ENCODE peak calls at places on chromosomes 16 and 17, in six cellular contexts. F, E, Z, W, T and K are unnamed samples.

GRCh38 chr17:46061435-46061834 is 62.4 kb downstream of the STH start:
- DNase-seq in F (no peak), E (no peak), Z (no peak), W (no peak), T (no peak), K (no peak)

GRCh38 chr17:45261577-45262515 is at the start of gene SPATA32:
- DNase-seq in F (peak; percentile 83), E (peak; percentile 70), Z (peak; percentile 19), W (peak; percentile 29), T (no peak), K (peak; percentile 67)

GRCh38 chr17:81236784-81237183 is 2.1 kb downstream of the TEPSIN start:
- DNase-seq in F (no peak), E (no peak), Z (no peak), W (no peak), T (no peak), K (no peak)

GRCh38 chr16:87068316-87068715 is 248.9 kb downstream of the C16orf95 start:
- DNase-seq in F (peak; percentile 45), E (no peak), Z (peak; percentile 79), W (no peak), T (no peak), K (no peak)

GRCh38 chr17:80694992-80695912 is 150.6 kb downstream of the RPTOR start:
- DNase-seq in F (no peak), E (peak; percentile 85), Z (peak; percentile 18), W (no peak), T (no peak), K (no peak)

GRCh38 chr16:56643080-56643778 is 4.8 kb downstream of the MT1A start:
- DNase-seq in F (peak; percentile 59), E (peak; percentile 79), Z (peak; percentile 51), W (no peak), T (peak; percentile 79), K (peak; percentile 57)

GRCh38 chr17:81484195-81484979 is 28.2 kb downstream of the ACTG1 start:
- DNase-seq in F (peak; percentile 96), E (peak; percentile 94), Z (peak; percentile 69), W (peak; percentile 71), T (peak; percentile 90), K (peak; percentile 91)

GRCh38 chr17:49687878-49688491 is 10.1 kb upstream of the SPOP start:
- DNase-seq in F (no peak), E (no peak), Z (peak; percentile 47), W (peak; percentile 61), T (no peak), K (peak; percentile 53)

GRCh38 chr16:85089485-85089884 is 22.8 kb downstream of the CIBAR2 start:
- DNase-seq in F (no peak), E (no peak), Z (peak; percentile 26), W (no peak), T (no peak), K (no peak)

GRCh38 chr17:70829876-70830275 is 660.5 kb downstream of the KCNJ2 start:
- DNase-seq in F (no peak), E (no peak), Z (peak; percentile 54), W (peak; percentile 31), T (no peak), K (no peak)

GRCh38 chr16:49701867-49702494 is 153.9 kb downstream of the ZNF423 start:
- DNase-seq in F (peak; percentile 90), E (peak; percentile 66), Z (peak; percentile 43), W (no peak), T (no peak), K (no peak)

GRCh38 chr16:78984324-78984723 is 616.2 kb downstream of the MAF start:
- DNase-seq in F (no peak), E (no peak), Z (no peak), W (no peak), T (no peak), K (no peak)

GRCh38 chr16:82260212-82260795 is 90.3 kb upstream of the MPHOSPH6 start:
- DNase-seq in F (no peak), E (no peak), Z (no peak), W (no peak), T (no peak), K (peak; percentile 6)

GRCh38 chr16:49635009-49635350 is 220.9 kb downstream of the ZNF423 start:
- DNase-seq in F (no peak), E (no peak), Z (no peak), W (no peak), T (no peak), K (peak; percentile 81)

GRCh38 chr17:76855105-76855504 is 13.1 kb upstream of the MGAT5B start:
- DNase-seq in F (no peak), E (no peak), Z (no peak), W (no peak), T (no peak), K (no peak)

GRCh38 chr17:31531336-31532160 is 140.1 kb downstream of the RAB11FIP4 start:
- DNase-seq in F (no peak), E (no peak), Z (no peak), W (no peak), T (no peak), K (no peak)

GRCh38 chr17:76550712-76551615 is 11.1 kb downstream of the PRCD start:
- DNase-seq in F (no peak), E (no peak), Z (no peak), W (peak; percentile 54), T (no peak), K (no peak)

GRCh38 chr17:82611140-82612058 is 36.8 kb downstream of the WDR45B start:
- DNase-seq in F (no peak), E (peak; percentile 66), Z (peak; percentile 49), W (peak; percentile 60), T (no peak), K (no peak)

GRCh38 chr17:27342059-27342458 is 48.1 kb downstream of the WSB1 start:
- DNase-seq in F (no peak), E (no peak), Z (no peak), W (no peak), T (no peak), K (no peak)

GRCh38 chr16:56289862-56290261 is 98.6 kb downstream of the GNAO1 start:
- DNase-seq in F (peak; percentile 30), E (no peak), Z (no peak), W (no peak), T (no peak), K (no peak)

GRCh38 chr17:66089764-66090163 is 102.2 kb downstream of the CEP112 start:
- DNase-seq in F (no peak), E (no peak), Z (no peak), W (no peak), T (no peak), K (no peak)

GRCh38 chr17:245020-245419 is 63.6 kb upstream of the DOC2B start:
- DNase-seq in F (no peak), E (no peak), Z (no peak), W (no peak), T (no peak), K (no peak)

GRCh38 chr17:32275060-32276042 is 9.7 kb downstream of the RHBDL3 start:
- DNase-seq in F (no peak), E (peak; percentile 72), Z (peak; percentile 89), W (peak; percentile 90), T (peak; percentile 44), K (no peak)

GRCh38 chr16:89417352-89417751 is 73.0 kb downstream of the ANKRD11 start:
- DNase-seq in F (no peak), E (peak; percentile 56), Z (no peak), W (no peak), T (no peak), K (no peak)
- H4K20me1 ChIP-seq in F (peaks cover 95% of the 10 kb centered on the region), E (peaks cover 94% of the 10 kb centered on the region), Z (no peaks in the 10 kb centered on the region), W (peaks cover 99% of the 10 kb centered on the region), T (peaks cover 93% of the 10 kb centered on the region), K (peaks cover 96% of the 10 kb centered on the region)

DNA sequence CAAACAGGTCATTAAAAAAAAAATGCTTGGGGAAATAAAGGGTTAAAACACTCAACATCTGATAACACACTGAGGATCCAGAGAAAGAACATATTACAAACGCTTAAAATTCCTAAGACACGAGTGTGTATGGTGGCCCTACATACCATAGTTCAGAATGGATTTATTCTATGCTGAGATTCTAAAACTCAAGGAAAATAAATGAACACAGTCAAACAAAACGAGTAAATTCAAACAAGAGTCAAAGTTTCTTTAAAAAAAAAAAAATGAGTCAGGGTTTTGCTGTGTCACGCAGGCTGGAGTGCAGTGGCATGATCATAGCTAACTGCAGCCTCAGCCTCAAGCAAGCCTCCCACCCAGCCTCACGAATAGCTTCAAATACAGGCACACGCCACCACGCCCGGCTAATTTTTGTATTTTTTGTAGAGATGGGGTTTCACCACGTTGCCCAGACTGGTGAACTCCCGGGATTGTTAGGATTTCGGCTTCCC is 17.4 kb downstream of the CRK start:
- DNase-seq in F (no peak), E (no peak), Z (peak; percentile 66), W (peak; percentile 89), T (peak; percentile 28), K (no peak)
- H4K20me1 ChIP-seq in F (peaks cover 28% of the 10 kb centered on the region), E (peaks cover 50% of the 10 kb centered on the region), Z (no peaks in the 10 kb centered on the region), W (peaks cover 71% of the 10 kb centered on the region), T (peaks cover 59% of the 10 kb centered on the region), K (peaks cover 35% of the 10 kb centered on the region)

DNA sequence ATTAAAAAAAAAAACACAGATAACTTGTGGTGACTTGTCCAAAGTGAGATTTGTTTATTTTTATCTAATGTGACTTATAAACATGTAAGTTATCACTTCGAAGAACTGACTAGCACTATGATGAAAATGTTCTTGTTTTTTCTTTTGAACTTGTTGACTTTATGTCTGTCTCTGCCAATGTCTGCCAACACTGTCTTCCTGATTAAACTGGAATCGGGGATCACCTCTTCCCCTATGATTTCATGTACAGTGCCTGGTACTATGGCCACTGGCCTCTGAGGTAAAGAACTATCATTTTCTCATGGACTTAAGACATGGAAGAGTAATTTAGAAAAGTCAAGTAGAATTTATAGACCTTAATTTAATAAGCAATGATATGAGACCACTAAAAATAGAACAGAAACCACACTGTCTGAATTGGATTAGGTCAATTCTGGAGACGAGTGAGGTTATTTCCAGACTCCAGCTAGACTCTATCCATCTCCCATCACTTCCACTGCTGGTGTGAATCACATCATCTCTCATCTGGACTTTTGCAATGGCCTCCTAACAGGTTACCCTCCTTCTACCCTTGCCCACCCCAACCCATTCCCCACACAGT is 8.9 kb downstream of the C17orf78 start:
- DNase-seq in F (no peak), E (no peak), Z (peak; percentile 11), W (no peak), T (no peak), K (no peak)
- H4K20me1 ChIP-seq in F (no peaks in the 10 kb centered on the region), E (no peaks in the 10 kb centered on the region), Z (no peaks in the 10 kb centered on the region), W (no peaks in the 10 kb centered on the region), T (no peaks in the 10 kb centered on the region), K (no peaks in the 10 kb centered on the region)

GRCh38 chr17:42141382-42141781 is 13.4 kb downstream of the RAB5C start:
- DNase-seq in F (no peak), E (no peak), Z (no peak), W (no peak), T (no peak), K (no peak)

GRCh38 chr17:42142371-42142896 is 12.4 kb downstream of the RAB5C start:
- DNase-seq in F (peak; percentile 48), E (no peak), Z (peak; percentile 91), W (peak; percentile 87), T (no peak), K (no peak)

DNA sequence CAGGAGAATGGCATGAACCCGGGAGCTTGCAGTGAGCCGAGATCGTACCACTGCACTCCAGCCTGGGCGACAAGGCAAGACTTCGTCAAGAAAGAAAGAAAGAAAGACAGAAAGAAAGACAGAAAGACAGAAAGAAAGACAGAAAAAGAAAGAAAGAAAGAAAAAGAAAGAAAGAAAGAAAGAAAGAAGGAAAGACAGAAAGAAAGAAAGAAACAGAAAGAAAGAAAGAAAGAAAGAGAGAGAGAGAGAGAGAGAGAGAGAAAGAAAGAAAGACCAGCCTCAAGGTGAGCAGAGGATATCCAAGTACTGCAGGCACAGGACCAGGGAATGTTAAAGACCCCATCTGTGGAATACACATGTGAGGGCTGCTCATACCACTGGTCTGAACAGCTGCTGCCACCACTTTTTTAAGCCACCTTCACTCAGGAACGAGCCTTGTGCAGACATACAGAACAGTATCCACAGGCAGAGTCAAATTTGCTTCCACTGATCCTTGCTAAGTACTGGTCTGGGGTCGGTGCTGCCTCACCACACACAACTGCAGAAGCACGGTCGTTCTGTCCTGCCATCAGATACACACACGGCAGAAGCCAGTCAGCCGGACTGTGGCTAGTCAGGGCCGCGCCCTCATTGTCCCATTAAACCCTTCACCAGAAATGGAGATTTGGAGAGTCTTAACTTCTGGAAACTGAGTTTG is 7.7 kb downstream of the RAB5C start:
- DNase-seq in F (no peak), E (no peak), Z (no peak), W (no peak), T (no peak), K (no peak)
- H4K20me1 ChIP-seq in F (peaks cover 45% of the 10 kb centered on the region), E (peaks cover 65% of the 10 kb centered on the region), Z (no peaks in the 10 kb centered on the region), W (peaks cover 71% of the 10 kb centered on the region), T (peaks cover 42% of the 10 kb centered on the region), K (peaks cover 45% of the 10 kb centered on the region)